ENCODE peak calls at places on chromosomes 2 and 18, in seven cellular contexts. One of them, this sample, is unnamed.

GRCh38 chr2:1538663-1539062 is 125.4 kb downstream of the TPO start:
- DNase-seq in GM12865: no peak
- DNase-seq in endodermal cell: peak
- DNase-seq in adrenal gland: no peak
- DNase-seq in breast epithelium: no peak
- DNase-seq in epithelial cell of esophagus: peak
- DNase-seq in sigmoid colon: no peak
- DNase-seq in this sample: no peak

GRCh38 chr18:78232196-78232595 is 747.4 kb upstream of the SALL3 start:
- DNase-seq in GM12865: no peak
- DNase-seq in endodermal cell: no peak
- DNase-seq in adrenal gland: no peak
- DNase-seq in breast epithelium: no peak
- DNase-seq in epithelial cell of esophagus: no peak
- DNase-seq in sigmoid colon: no peak
- DNase-seq in this sample: no peak

GRCh38 chr18:37135177-37135576 is 306.2 kb downstream of the KIAA1328 start:
- DNase-seq in GM12865: no peak
- DNase-seq in endodermal cell: no peak
- DNase-seq in adrenal gland: no peak
- DNase-seq in breast epithelium: no peak
- DNase-seq in epithelial cell of esophagus: no peak
- DNase-seq in sigmoid colon: no peak
- DNase-seq in this sample: no peak

GRCh38 chr2:114546511-114546910 is 104.1 kb downstream of the DPP10 start:
- DNase-seq in GM12865: no peak
- DNase-seq in endodermal cell: no peak
- DNase-seq in adrenal gland: no peak
- DNase-seq in breast epithelium: no peak
- DNase-seq in epithelial cell of esophagus: no peak
- DNase-seq in sigmoid colon: no peak
- DNase-seq in this sample: no peak

GRCh38 chr2:18924905-18925691 is 335.7 kb upstream of the NT5C1B start:
- DNase-seq in GM12865: no peak
- DNase-seq in endodermal cell: no peak
- DNase-seq in adrenal gland: no peak
- DNase-seq in breast epithelium: no peak
- DNase-seq in epithelial cell of esophagus: no peak
- DNase-seq in sigmoid colon: no peak
- DNase-seq in this sample: no peak

GRCh38 chr2:160419776-160420521 is 73.7 kb downstream of the RBMS1 start:
- DNase-seq in GM12865: no peak
- DNase-seq in endodermal cell: no peak
- DNase-seq in adrenal gland: no peak
- DNase-seq in breast epithelium: no peak
- DNase-seq in epithelial cell of esophagus: no peak
- DNase-seq in sigmoid colon: no peak
- DNase-seq in this sample: no peak

GRCh38 chr18:45169610-45170009 is 445.7 kb upstream of the SLC14A2 start:
- DNase-seq in GM12865: no peak
- DNase-seq in endodermal cell: no peak
- DNase-seq in adrenal gland: no peak
- DNase-seq in breast epithelium: no peak
- DNase-seq in epithelial cell of esophagus: peak
- DNase-seq in sigmoid colon: peak
- DNase-seq in this sample: peak

GRCh38 chr18:48410095-48410920 is 1.1 kb upstream of the ZBTB7C start:
- DNase-seq in GM12865: peak
- DNase-seq in endodermal cell: peak
- DNase-seq in adrenal gland: peak
- DNase-seq in breast epithelium: peak
- DNase-seq in epithelial cell of esophagus: peak
- DNase-seq in sigmoid colon: peak
- DNase-seq in this sample: peak

GRCh38 chr2:151289972-151290335 is 486 bp upstream of the NMI start:
- DNase-seq in GM12865: no peak
- DNase-seq in endodermal cell: no peak
- DNase-seq in adrenal gland: peak
- DNase-seq in breast epithelium: peak
- DNase-seq in epithelial cell of esophagus: peak
- DNase-seq in sigmoid colon: peak
- DNase-seq in this sample: no peak

GRCh38 chr2:193989645-193990044 is 1667.4 kb upstream of the SLC39A10 start:
- DNase-seq in GM12865: no peak
- DNase-seq in endodermal cell: no peak
- DNase-seq in adrenal gland: no peak
- DNase-seq in breast epithelium: no peak
- DNase-seq in epithelial cell of esophagus: no peak
- DNase-seq in sigmoid colon: no peak
- DNase-seq in this sample: no peak

GRCh38 chr2:176075476-176075875 is 8.3 kb downstream of the EVX2 start:
- DNase-seq in GM12865: no peak
- DNase-seq in endodermal cell: peak
- DNase-seq in adrenal gland: no peak
- DNase-seq in breast epithelium: no peak
- DNase-seq in epithelial cell of esophagus: no peak
- DNase-seq in sigmoid colon: no peak
- DNase-seq in this sample: no peak

GRCh38 chr18:13217466-13217961 is 1.0 kb upstream of the LDLRAD4 start:
- DNase-seq in GM12865: peak
- DNase-seq in endodermal cell: peak
- DNase-seq in adrenal gland: peak
- DNase-seq in breast epithelium: no peak
- DNase-seq in epithelial cell of esophagus: peak
- DNase-seq in sigmoid colon: peak
- DNase-seq in this sample: no peak

GRCh38 chr2:190099890-190100289 is 37.4 kb upstream of the MSTN start:
- DNase-seq in GM12865: no peak
- DNase-seq in endodermal cell: no peak
- DNase-seq in adrenal gland: no peak
- DNase-seq in breast epithelium: no peak
- DNase-seq in epithelial cell of esophagus: no peak
- DNase-seq in sigmoid colon: no peak
- DNase-seq in this sample: no peak

GRCh38 chr18:10321576-10321975 is 132.9 kb upstream of the APCDD1 start:
- DNase-seq in GM12865: no peak
- DNase-seq in endodermal cell: no peak
- DNase-seq in adrenal gland: no peak
- DNase-seq in breast epithelium: no peak
- DNase-seq in epithelial cell of esophagus: no peak
- DNase-seq in sigmoid colon: no peak
- DNase-seq in this sample: no peak

GRCh38 chr2:211854832-211855231 is 683.8 kb downstream of the ERBB4 start:
- DNase-seq in GM12865: no peak
- DNase-seq in endodermal cell: no peak
- DNase-seq in adrenal gland: no peak
- DNase-seq in breast epithelium: no peak
- DNase-seq in epithelial cell of esophagus: no peak
- DNase-seq in sigmoid colon: no peak
- DNase-seq in this sample: no peak
- TF ChIP-seq CTCF in GM12865: no peak
- TF ChIP-seq CTCF in endodermal cell: peak
- TF ChIP-seq CTCF in adrenal gland: no peak
- TF ChIP-seq CTCF in breast epithelium: no peak
- TF ChIP-seq CTCF in epithelial cell of esophagus: no peak
- TF ChIP-seq CTCF in sigmoid colon: no peak
- TF ChIP-seq CTCF in this sample: no peak

GRCh38 chr2:48189552-48190228 is 283.4 kb upstream of the FBXO11 start:
- DNase-seq in GM12865: no peak
- DNase-seq in endodermal cell: no peak
- DNase-seq in adrenal gland: no peak
- DNase-seq in breast epithelium: no peak
- DNase-seq in epithelial cell of esophagus: no peak
- DNase-seq in sigmoid colon: no peak
- DNase-seq in this sample: no peak
- H3K4me3 ChIP-seq in GM12865: no peak
- H3K4me3 ChIP-seq in endodermal cell: no peak
- H3K4me3 ChIP-seq in adrenal gland: no peak
- H3K4me3 ChIP-seq in breast epithelium: no peak
- H3K4me3 ChIP-seq in epithelial cell of esophagus: no peak
- H3K4me3 ChIP-seq in sigmoid colon: no peak
- H3K4me3 ChIP-seq in this sample: no peak

GRCh38 chr18:75582406-75582821 is 154.9 kb upstream of the SMIM21 start:
- DNase-seq in GM12865: no peak
- DNase-seq in endodermal cell: no peak
- DNase-seq in adrenal gland: no peak
- DNase-seq in breast epithelium: no peak
- DNase-seq in epithelial cell of esophagus: no peak
- DNase-seq in sigmoid colon: no peak
- DNase-seq in this sample: no peak

GRCh38 chr18:75586576-75586975 is 159.1 kb upstream of the SMIM21 start:
- DNase-seq in GM12865: no peak
- DNase-seq in endodermal cell: no peak
- DNase-seq in adrenal gland: no peak
- DNase-seq in breast epithelium: no peak
- DNase-seq in epithelial cell of esophagus: no peak
- DNase-seq in sigmoid colon: no peak
- DNase-seq in this sample: no peak

GRCh38 chr18:75592527-75592926 is 165.0 kb upstream of the SMIM21 start:
- DNase-seq in GM12865: no peak
- DNase-seq in endodermal cell: no peak
- DNase-seq in adrenal gland: no peak
- DNase-seq in breast epithelium: no peak
- DNase-seq in epithelial cell of esophagus: no peak
- DNase-seq in sigmoid colon: no peak
- DNase-seq in this sample: no peak

GRCh38 chr18:75582940-75583339 is 155.4 kb upstream of the SMIM21 start:
- DNase-seq in GM12865: no peak
- DNase-seq in endodermal cell: no peak
- DNase-seq in adrenal gland: no peak
- DNase-seq in breast epithelium: no peak
- DNase-seq in epithelial cell of esophagus: no peak
- DNase-seq in sigmoid colon: no peak
- DNase-seq in this sample: no peak

DNA sequence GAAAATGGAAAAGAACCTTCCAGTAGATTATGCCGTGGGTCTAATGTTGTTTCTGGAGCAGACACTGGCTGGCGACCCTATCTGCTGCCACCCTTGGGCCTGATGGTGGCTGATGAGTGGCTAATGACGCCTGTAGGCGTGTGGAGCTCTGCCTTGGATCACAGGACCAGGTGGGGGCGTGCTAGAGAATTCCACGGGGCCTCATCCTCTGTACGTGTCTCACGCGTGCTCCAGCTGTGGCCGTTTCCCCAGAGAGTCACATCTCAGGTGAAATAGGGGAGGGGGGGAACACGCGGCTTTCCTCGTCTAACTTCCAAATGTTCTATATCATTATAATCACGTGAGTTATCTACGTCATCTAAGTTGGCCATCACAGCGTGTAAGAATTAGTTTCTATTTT is 160.9 kb upstream of the SMIM21 start:
- DNase-seq in GM12865: no peak
- DNase-seq in endodermal cell: no peak
- DNase-seq in adrenal gland: no peak
- DNase-seq in breast epithelium: no peak
- DNase-seq in epithelial cell of esophagus: no peak
- DNase-seq in sigmoid colon: no peak
- DNase-seq in this sample: no peak
- TF ChIP-seq CTCF in GM12865: no peak
- TF ChIP-seq CTCF in endodermal cell: no peak
- TF ChIP-seq CTCF in adrenal gland: no peak
- TF ChIP-seq CTCF in breast epithelium: no peak
- TF ChIP-seq CTCF in epithelial cell of esophagus: no peak
- TF ChIP-seq CTCF in sigmoid colon: no peak
- TF ChIP-seq CTCF in this sample: no peak

DNA sequence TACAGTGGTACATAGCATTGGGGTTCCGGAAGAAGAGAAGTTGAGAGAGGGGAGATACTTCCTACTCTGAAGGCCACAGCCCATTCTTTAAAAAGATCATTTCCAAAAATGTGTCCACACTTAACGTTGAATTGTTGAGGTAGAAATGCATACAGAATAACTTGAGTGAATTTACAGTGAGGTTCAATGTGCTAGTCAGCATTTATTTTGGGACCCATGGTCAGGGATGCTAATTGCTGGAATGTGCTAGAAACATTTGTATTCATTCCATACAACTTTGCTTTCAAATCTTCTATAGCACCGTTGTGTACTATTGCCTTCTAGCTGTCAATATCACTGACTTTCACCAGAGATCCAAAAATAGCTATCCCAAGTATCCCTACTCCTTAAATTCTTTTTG is 325.9 kb downstream of the SATB2 start:
- DNase-seq in GM12865: no peak
- DNase-seq in endodermal cell: no peak
- DNase-seq in adrenal gland: no peak
- DNase-seq in breast epithelium: no peak
- DNase-seq in epithelial cell of esophagus: no peak
- DNase-seq in sigmoid colon: no peak
- DNase-seq in this sample: no peak
- H3K4me3 ChIP-seq in GM12865: no peak
- H3K4me3 ChIP-seq in endodermal cell: no peak
- H3K4me3 ChIP-seq in adrenal gland: no peak
- H3K4me3 ChIP-seq in breast epithelium: no peak
- H3K4me3 ChIP-seq in epithelial cell of esophagus: no peak
- H3K4me3 ChIP-seq in sigmoid colon: no peak
- H3K4me3 ChIP-seq in this sample: no peak